ENCODE peak calls at places on chromosomes 12 and 14, in four cellular contexts. C, A, X and Q are unnamed samples.

GRCh38 chr12:41293011-41293410 is 104.9 kb downstream of the PDZRN4 start:
- DNase-seq in X (no peak), A (no peak), C (no peak), Q (no peak)

GRCh38 chr14:73472182-73473114 is 14.1 kb upstream of the NUMB start:
- DNase-seq in A (no peak), X (no peak), C (peak), Q (no peak)

GRCh38 chr14:98847520-98848468 is 424.2 kb downstream of the BCL11B start:
- DNase-seq in C (no peak), X (no peak), A (no peak), Q (no peak)

GRCh38 chr14:71262466-71262865 is 355.2 kb downstream of the PCNX1 start:
- DNase-seq in A (no peak), X (no peak), C (no peak), Q (no peak)

GRCh38 chr12:4379410-4379809 is at the start of gene FGF23:
- DNase-seq in C (peak), A (no peak), X (no peak), Q (no peak)

GRCh38 chr12:50927766-50928224 is 24.5 kb upstream of the HIGD1C start:
- DNase-seq in C (no peak), A (no peak), X (no peak), Q (no peak)

GRCh38 chr12:18723752-18724151 is 14.1 kb downstream of the PLCZ1 start:
- DNase-seq in C (no peak), A (no peak), X (no peak), Q (peak)

GRCh38 chr12:108852674-108853073 is 4.7 kb downstream of the SSH1 start:
- DNase-seq in A (no peak), X (no peak), C (no peak), Q (no peak)

GRCh38 chr14:99522934-99523660 is 41.9 kb downstream of the CCNK start:
- DNase-seq in A (no peak), X (no peak), C (peak), Q (no peak)

GRCh38 chr14:54818201-54819133 is 84.2 kb downstream of the GCH1 start:
- DNase-seq in C (no peak), A (peak), X (no peak), Q (peak)

GRCh38 chr12:130713581-130713991 is 2.5 kb downstream of the RIMBP2 start:
- DNase-seq in A (no peak), X (no peak), C (no peak), Q (no peak)

GRCh38 chr12:47080725-47081502 is 1.2 kb upstream of the AMIGO2 start:
- DNase-seq in A (no peak), C (peak), X (no peak), Q (no peak)

GRCh38 chr12:115752913-115753726 is 524.4 kb downstream of the MED13L start:
- DNase-seq in C (peak), X (peak), A (peak), Q (peak)

GRCh38 chr14:100641274-100641860 is 54.1 kb upstream of the BEGAIN start:
- DNase-seq in C (no peak), X (no peak), A (no peak), Q (no peak)
- TF ChIP-seq CTCF in C (no peak), X (no peak), A (no peak), Q (no peak)

GRCh38 chr12:112087055-112087850 is 21.3 kb downstream of the NAA25 start:
- DNase-seq in A (no peak), C (no peak), X (no peak), Q (no peak)
- TF ChIP-seq CTCF in A (peak), C (peak), X (no peak), Q (no peak)

DNA sequence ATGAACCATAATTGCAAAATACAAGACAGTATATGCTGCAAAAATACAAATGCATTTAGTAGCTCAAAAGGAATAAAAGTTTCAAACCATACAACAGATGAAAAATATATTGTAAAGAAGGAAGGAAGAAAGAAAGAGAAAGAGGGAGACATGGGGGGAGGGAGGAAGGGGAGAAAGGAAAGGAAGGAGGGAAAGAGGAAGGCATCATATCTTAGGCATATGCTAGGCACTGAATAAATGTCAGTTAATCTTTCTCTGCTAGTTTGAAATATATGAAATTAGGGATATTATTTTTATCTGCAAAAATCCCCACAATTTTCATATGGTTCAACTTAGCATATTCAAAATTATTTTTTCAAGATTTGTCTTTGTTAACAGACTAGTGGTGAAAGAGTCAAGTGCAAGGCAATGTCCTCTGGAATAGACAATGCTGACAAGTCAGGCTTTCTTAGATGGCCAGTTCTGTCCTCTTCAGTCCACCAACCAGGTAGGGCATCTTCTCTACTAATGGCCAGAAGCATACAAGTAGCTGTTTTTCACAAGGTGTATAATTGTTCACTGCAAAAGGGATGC is 506.4 kb downstream of the PRKD1 start:
- DNase-seq in A (no peak), X (no peak), C (no peak), Q (no peak)
- TF ChIP-seq CTCF in A (no peak), X (no peak), C (peak), Q (no peak)

DNA sequence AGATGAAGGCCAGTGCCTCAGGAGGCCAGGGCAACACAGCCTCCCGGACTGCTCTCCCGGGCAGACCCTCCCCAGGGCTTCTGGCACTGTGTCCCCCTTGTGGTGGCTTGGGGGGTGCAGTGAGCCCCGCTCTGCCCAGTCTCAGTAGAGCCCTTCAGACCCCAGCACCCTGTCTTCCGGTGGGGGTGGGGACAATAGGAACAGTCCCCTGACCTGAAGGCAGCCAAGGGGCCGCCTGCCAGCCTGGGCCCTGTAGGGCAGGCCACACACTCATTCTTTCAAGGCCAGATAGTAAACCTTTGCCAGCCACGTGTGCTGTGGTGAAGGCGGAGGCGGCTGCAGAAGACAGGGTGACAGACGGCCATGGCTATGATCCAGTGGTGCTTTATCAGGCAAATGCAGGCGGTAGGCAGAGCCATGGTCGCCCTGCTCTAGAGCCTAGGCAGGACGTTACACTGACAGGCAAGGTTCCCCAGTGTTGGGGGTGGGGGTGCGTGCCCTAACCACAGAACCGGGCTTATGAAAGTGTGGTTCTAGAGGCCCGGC is 15.0 kb downstream of the ZFYVE21 start:
- DNase-seq in A (no peak), C (no peak), X (no peak), Q (no peak)
- TF ChIP-seq CTCF in A (no peak), C (no peak), X (no peak), Q (peak)